ENCODE peak calls at places on chromosome 10, in seven cellular contexts. One of them, this sample, is unnamed.

GRCh38 chr10:122426834-122427233 is 27.6 kb upstream of the ARMS2 start:
- DNase-seq in stimulated activated effector memory CD8-positive, alpha-beta T cell treated with anti-CD3 and anti-CD28 coated beads, Interleukin-12 subunit alpha, Interleukin-12 subunit beta, amount 100 ng/mL, for 72 hours: no peak
- DNase-seq in psoas muscle: no peak
- DNase-seq in smooth muscle cell of the brain vasculature: no peak
- DNase-seq in CD8-positive, alpha-beta T cell: no peak
- DNase-seq in activated CD8-positive, alpha-beta memory T cell treated with anti-CD3 and anti-CD28 coated beads for 48 hours: no peak
- DNase-seq in mesothelial cell of epicardium: no peak
- DNase-seq in this sample: no peak

GRCh38 chr10:118045842-118046490 is 775 bp downstream of the RAB11FIP2 start:
- DNase-seq in stimulated activated effector memory CD8-positive, alpha-beta T cell treated with anti-CD3 and anti-CD28 coated beads, Interleukin-12 subunit alpha, Interleukin-12 subunit beta, amount 100 ng/mL, for 72 hours: peak; percentile 20
- DNase-seq in psoas muscle: no peak
- DNase-seq in smooth muscle cell of the brain vasculature: no peak
- DNase-seq in CD8-positive, alpha-beta T cell: peak; percentile 34
- DNase-seq in activated CD8-positive, alpha-beta memory T cell treated with anti-CD3 and anti-CD28 coated beads for 48 hours: peak; percentile 2
- DNase-seq in mesothelial cell of epicardium: no peak
- DNase-seq in this sample: peak; percentile 72

GRCh38 chr10:113297226-113297625 is 255.6 kb upstream of the HABP2 start:
- DNase-seq in stimulated activated effector memory CD8-positive, alpha-beta T cell treated with anti-CD3 and anti-CD28 coated beads, Interleukin-12 subunit alpha, Interleukin-12 subunit beta, amount 100 ng/mL, for 72 hours: no peak
- DNase-seq in psoas muscle: no peak
- DNase-seq in smooth muscle cell of the brain vasculature: no peak
- DNase-seq in CD8-positive, alpha-beta T cell: no peak
- DNase-seq in activated CD8-positive, alpha-beta memory T cell treated with anti-CD3 and anti-CD28 coated beads for 48 hours: no peak
- DNase-seq in mesothelial cell of epicardium: no peak
- DNase-seq in this sample: no peak

GRCh38 chr10:86250399-86250798 is 116.2 kb downstream of the GRID1 start:
- DNase-seq in stimulated activated effector memory CD8-positive, alpha-beta T cell treated with anti-CD3 and anti-CD28 coated beads, Interleukin-12 subunit alpha, Interleukin-12 subunit beta, amount 100 ng/mL, for 72 hours: no peak
- DNase-seq in psoas muscle: no peak
- DNase-seq in smooth muscle cell of the brain vasculature: no peak
- DNase-seq in CD8-positive, alpha-beta T cell: no peak
- DNase-seq in activated CD8-positive, alpha-beta memory T cell treated with anti-CD3 and anti-CD28 coated beads for 48 hours: no peak
- DNase-seq in mesothelial cell of epicardium: no peak
- DNase-seq in this sample: no peak

GRCh38 chr10:17912764-17913163 is 39.0 kb upstream of the SLC39A12 start:
- DNase-seq in stimulated activated effector memory CD8-positive, alpha-beta T cell treated with anti-CD3 and anti-CD28 coated beads, Interleukin-12 subunit alpha, Interleukin-12 subunit beta, amount 100 ng/mL, for 72 hours: no peak
- DNase-seq in psoas muscle: no peak
- DNase-seq in smooth muscle cell of the brain vasculature: no peak
- DNase-seq in CD8-positive, alpha-beta T cell: no peak
- DNase-seq in activated CD8-positive, alpha-beta memory T cell treated with anti-CD3 and anti-CD28 coated beads for 48 hours: no peak
- DNase-seq in mesothelial cell of epicardium: no peak
- DNase-seq in this sample: no peak

GRCh38 chr10:5530412-5530806 is 5.6 kb downstream of the CALML3 start:
- DNase-seq in stimulated activated effector memory CD8-positive, alpha-beta T cell treated with anti-CD3 and anti-CD28 coated beads, Interleukin-12 subunit alpha, Interleukin-12 subunit beta, amount 100 ng/mL, for 72 hours: no peak
- DNase-seq in psoas muscle: no peak
- DNase-seq in smooth muscle cell of the brain vasculature: no peak
- DNase-seq in CD8-positive, alpha-beta T cell: no peak
- DNase-seq in activated CD8-positive, alpha-beta memory T cell treated with anti-CD3 and anti-CD28 coated beads for 48 hours: no peak
- DNase-seq in mesothelial cell of epicardium: peak; percentile 4
- DNase-seq in this sample: no peak

GRCh38 chr10:35372329-35372728 is 36.0 kb downstream of the CCNY start:
- DNase-seq in stimulated activated effector memory CD8-positive, alpha-beta T cell treated with anti-CD3 and anti-CD28 coated beads, Interleukin-12 subunit alpha, Interleukin-12 subunit beta, amount 100 ng/mL, for 72 hours: no peak
- DNase-seq in psoas muscle: peak; percentile 31
- DNase-seq in smooth muscle cell of the brain vasculature: no peak
- DNase-seq in CD8-positive, alpha-beta T cell: no peak
- DNase-seq in activated CD8-positive, alpha-beta memory T cell treated with anti-CD3 and anti-CD28 coated beads for 48 hours: no peak
- DNase-seq in mesothelial cell of epicardium: no peak
- DNase-seq in this sample: peak; percentile 66

GRCh38 chr10:103367379-103367781 is 396 bp upstream of the TAF5 start:
- DNase-seq in stimulated activated effector memory CD8-positive, alpha-beta T cell treated with anti-CD3 and anti-CD28 coated beads, Interleukin-12 subunit alpha, Interleukin-12 subunit beta, amount 100 ng/mL, for 72 hours: no peak
- DNase-seq in psoas muscle: no peak
- DNase-seq in smooth muscle cell of the brain vasculature: no peak
- DNase-seq in CD8-positive, alpha-beta T cell: peak; percentile 12
- DNase-seq in activated CD8-positive, alpha-beta memory T cell treated with anti-CD3 and anti-CD28 coated beads for 48 hours: no peak
- DNase-seq in mesothelial cell of epicardium: no peak
- DNase-seq in this sample: no peak

GRCh38 chr10:14954934-14955333 is 1.0 kb upstream of the DCLRE1C start:
- DNase-seq in stimulated activated effector memory CD8-positive, alpha-beta T cell treated with anti-CD3 and anti-CD28 coated beads, Interleukin-12 subunit alpha, Interleukin-12 subunit beta, amount 100 ng/mL, for 72 hours: no peak
- DNase-seq in psoas muscle: no peak
- DNase-seq in smooth muscle cell of the brain vasculature: no peak
- DNase-seq in CD8-positive, alpha-beta T cell: no peak
- DNase-seq in activated CD8-positive, alpha-beta memory T cell treated with anti-CD3 and anti-CD28 coated beads for 48 hours: no peak
- DNase-seq in mesothelial cell of epicardium: no peak
- DNase-seq in this sample: no peak

GRCh38 chr10:114684822-114685209 is 26.7 kb upstream of the ABLIM1 start:
- DNase-seq in stimulated activated effector memory CD8-positive, alpha-beta T cell treated with anti-CD3 and anti-CD28 coated beads, Interleukin-12 subunit alpha, Interleukin-12 subunit beta, amount 100 ng/mL, for 72 hours: no peak
- DNase-seq in psoas muscle: no peak
- DNase-seq in smooth muscle cell of the brain vasculature: no peak
- DNase-seq in CD8-positive, alpha-beta T cell: no peak
- DNase-seq in activated CD8-positive, alpha-beta memory T cell treated with anti-CD3 and anti-CD28 coated beads for 48 hours: no peak
- DNase-seq in mesothelial cell of epicardium: no peak
- DNase-seq in this sample: peak; percentile 83

GRCh38 chr10:94546058-94546595 is 539 bp downstream of the HELLS start:
- DNase-seq in stimulated activated effector memory CD8-positive, alpha-beta T cell treated with anti-CD3 and anti-CD28 coated beads, Interleukin-12 subunit alpha, Interleukin-12 subunit beta, amount 100 ng/mL, for 72 hours: no peak
- DNase-seq in psoas muscle: no peak
- DNase-seq in smooth muscle cell of the brain vasculature: no peak
- DNase-seq in CD8-positive, alpha-beta T cell: no peak
- DNase-seq in activated CD8-positive, alpha-beta memory T cell treated with anti-CD3 and anti-CD28 coated beads for 48 hours: peak; percentile 6
- DNase-seq in mesothelial cell of epicardium: no peak
- DNase-seq in this sample: peak; percentile 39

GRCh38 chr10:119203006-119203405 is 4.4 kb upstream of the GRK5 start:
- DNase-seq in stimulated activated effector memory CD8-positive, alpha-beta T cell treated with anti-CD3 and anti-CD28 coated beads, Interleukin-12 subunit alpha, Interleukin-12 subunit beta, amount 100 ng/mL, for 72 hours: no peak
- DNase-seq in psoas muscle: no peak
- DNase-seq in smooth muscle cell of the brain vasculature: no peak
- DNase-seq in CD8-positive, alpha-beta T cell: no peak
- DNase-seq in activated CD8-positive, alpha-beta memory T cell treated with anti-CD3 and anti-CD28 coated beads for 48 hours: no peak
- DNase-seq in mesothelial cell of epicardium: no peak
- DNase-seq in this sample: no peak

GRCh38 chr10:775245-776075 is 86.0 kb upstream of the DIP2C start:
- DNase-seq in stimulated activated effector memory CD8-positive, alpha-beta T cell treated with anti-CD3 and anti-CD28 coated beads, Interleukin-12 subunit alpha, Interleukin-12 subunit beta, amount 100 ng/mL, for 72 hours: no peak
- DNase-seq in psoas muscle: no peak
- DNase-seq in smooth muscle cell of the brain vasculature: no peak
- DNase-seq in CD8-positive, alpha-beta T cell: no peak
- DNase-seq in activated CD8-positive, alpha-beta memory T cell treated with anti-CD3 and anti-CD28 coated beads for 48 hours: no peak
- DNase-seq in mesothelial cell of epicardium: no peak
- DNase-seq in this sample: peak; percentile 56

GRCh38 chr10:80077869-80078447 is 507 bp upstream of the TMEM254 start:
- DNase-seq in stimulated activated effector memory CD8-positive, alpha-beta T cell treated with anti-CD3 and anti-CD28 coated beads, Interleukin-12 subunit alpha, Interleukin-12 subunit beta, amount 100 ng/mL, for 72 hours: no peak
- DNase-seq in psoas muscle: no peak
- DNase-seq in smooth muscle cell of the brain vasculature: no peak
- DNase-seq in CD8-positive, alpha-beta T cell: no peak
- DNase-seq in activated CD8-positive, alpha-beta memory T cell treated with anti-CD3 and anti-CD28 coated beads for 48 hours: no peak
- DNase-seq in mesothelial cell of epicardium: no peak
- DNase-seq in this sample: no peak

GRCh38 chr10:79385392-79385795 is 38.1 kb downstream of the PPIF start:
- DNase-seq in stimulated activated effector memory CD8-positive, alpha-beta T cell treated with anti-CD3 and anti-CD28 coated beads, Interleukin-12 subunit alpha, Interleukin-12 subunit beta, amount 100 ng/mL, for 72 hours: no peak
- DNase-seq in psoas muscle: no peak
- DNase-seq in smooth muscle cell of the brain vasculature: no peak
- DNase-seq in CD8-positive, alpha-beta T cell: peak; percentile 7
- DNase-seq in activated CD8-positive, alpha-beta memory T cell treated with anti-CD3 and anti-CD28 coated beads for 48 hours: no peak
- DNase-seq in mesothelial cell of epicardium: no peak
- DNase-seq in this sample: no peak

GRCh38 chr10:68955414-68955785 is 570 bp upstream of the DDX21 start:
- DNase-seq in stimulated activated effector memory CD8-positive, alpha-beta T cell treated with anti-CD3 and anti-CD28 coated beads, Interleukin-12 subunit alpha, Interleukin-12 subunit beta, amount 100 ng/mL, for 72 hours: no peak
- DNase-seq in psoas muscle: no peak
- DNase-seq in smooth muscle cell of the brain vasculature: no peak
- DNase-seq in CD8-positive, alpha-beta T cell: no peak
- DNase-seq in activated CD8-positive, alpha-beta memory T cell treated with anti-CD3 and anti-CD28 coated beads for 48 hours: peak; percentile 13
- DNase-seq in mesothelial cell of epicardium: no peak
- DNase-seq in this sample: no peak

GRCh38 chr10:121900443-121901174 is 27.2 kb downstream of the ATE1 start:
- DNase-seq in stimulated activated effector memory CD8-positive, alpha-beta T cell treated with anti-CD3 and anti-CD28 coated beads, Interleukin-12 subunit alpha, Interleukin-12 subunit beta, amount 100 ng/mL, for 72 hours: no peak
- DNase-seq in psoas muscle: no peak
- DNase-seq in smooth muscle cell of the brain vasculature: peak; percentile 45
- DNase-seq in CD8-positive, alpha-beta T cell: no peak
- DNase-seq in activated CD8-positive, alpha-beta memory T cell treated with anti-CD3 and anti-CD28 coated beads for 48 hours: no peak
- DNase-seq in mesothelial cell of epicardium: no peak
- DNase-seq in this sample: peak; percentile 78

GRCh38 chr10:113775681-113776294 is 24.3 kb downstream of the PLEKHS1 start:
- DNase-seq in stimulated activated effector memory CD8-positive, alpha-beta T cell treated with anti-CD3 and anti-CD28 coated beads, Interleukin-12 subunit alpha, Interleukin-12 subunit beta, amount 100 ng/mL, for 72 hours: no peak
- DNase-seq in psoas muscle: no peak
- DNase-seq in smooth muscle cell of the brain vasculature: no peak
- DNase-seq in CD8-positive, alpha-beta T cell: no peak
- DNase-seq in activated CD8-positive, alpha-beta memory T cell treated with anti-CD3 and anti-CD28 coated beads for 48 hours: no peak
- DNase-seq in mesothelial cell of epicardium: no peak
- DNase-seq in this sample: no peak

GRCh38 chr10:15725603-15726002 is 5.9 kb upstream of the ITGA8 start:
- DNase-seq in stimulated activated effector memory CD8-positive, alpha-beta T cell treated with anti-CD3 and anti-CD28 coated beads, Interleukin-12 subunit alpha, Interleukin-12 subunit beta, amount 100 ng/mL, for 72 hours: no peak
- DNase-seq in psoas muscle: no peak
- DNase-seq in smooth muscle cell of the brain vasculature: no peak
- DNase-seq in CD8-positive, alpha-beta T cell: no peak
- DNase-seq in activated CD8-positive, alpha-beta memory T cell treated with anti-CD3 and anti-CD28 coated beads for 48 hours: no peak
- DNase-seq in mesothelial cell of epicardium: no peak
- DNase-seq in this sample: peak; percentile 22

GRCh38 chr10:91162050-91162494 is 58.4 kb upstream of the PCGF5 start:
- DNase-seq in stimulated activated effector memory CD8-positive, alpha-beta T cell treated with anti-CD3 and anti-CD28 coated beads, Interleukin-12 subunit alpha, Interleukin-12 subunit beta, amount 100 ng/mL, for 72 hours: no peak
- DNase-seq in psoas muscle: peak; percentile 28
- DNase-seq in smooth muscle cell of the brain vasculature: no peak
- DNase-seq in CD8-positive, alpha-beta T cell: no peak
- DNase-seq in activated CD8-positive, alpha-beta memory T cell treated with anti-CD3 and anti-CD28 coated beads for 48 hours: no peak
- DNase-seq in mesothelial cell of epicardium: no peak
- DNase-seq in this sample: no peak

GRCh38 chr10:101987136-101987535 is 68.8 kb downstream of the ARMH3 start:
- DNase-seq in stimulated activated effector memory CD8-positive, alpha-beta T cell treated with anti-CD3 and anti-CD28 coated beads, Interleukin-12 subunit alpha, Interleukin-12 subunit beta, amount 100 ng/mL, for 72 hours: no peak
- DNase-seq in psoas muscle: no peak
- DNase-seq in smooth muscle cell of the brain vasculature: no peak
- DNase-seq in CD8-positive, alpha-beta T cell: no peak
- DNase-seq in activated CD8-positive, alpha-beta memory T cell treated with anti-CD3 and anti-CD28 coated beads for 48 hours: no peak
- DNase-seq in mesothelial cell of epicardium: no peak
- DNase-seq in this sample: no peak

GRCh38 chr10:24519950-24520349 is 203.7 kb downstream of the ARHGAP21 start:
- DNase-seq in stimulated activated effector memory CD8-positive, alpha-beta T cell treated with anti-CD3 and anti-CD28 coated beads, Interleukin-12 subunit alpha, Interleukin-12 subunit beta, amount 100 ng/mL, for 72 hours: no peak
- DNase-seq in psoas muscle: no peak
- DNase-seq in smooth muscle cell of the brain vasculature: no peak
- DNase-seq in CD8-positive, alpha-beta T cell: peak; percentile 16
- DNase-seq in activated CD8-positive, alpha-beta memory T cell treated with anti-CD3 and anti-CD28 coated beads for 48 hours: no peak
- DNase-seq in mesothelial cell of epicardium: no peak
- DNase-seq in this sample: no peak